ENCODE peak calls at places on chromosomes 2 and 18, in ten cellular contexts. P is K562; T is CD8-positive, alpha-beta memory T cell; K is NCI-H774; W is endothelial cell; R is stomach; V is ovary; G is stimulated activated naive B cell treated with anti-CD40 and anti-IgM and Interleukin-4, amounts not matched to agents 10 μg/mL and 1 μg/mL and 100 μg/mL, for 72 hours; F is nephron progenitor cell; B is stimulated activated CD4-positive, alpha-beta T cell treated with anti-CD3 and anti-CD28 coated beads, TNF-alpha, amount 100 ng/mL, for 1 hour. A is an unnamed sample.

GRCh38 chr18:33606621-33607020 is 28.6 kb downstream of the ASXL3 start:
- DNase-seq in W (no peak), K (no peak), B (no peak), P (no peak), R (no peak), F (no peak), G (no peak), V (no peak), T (no peak), A (no peak)

GRCh38 chr2:150679456-150680120 is 192.1 kb upstream of the RND3 start:
- DNase-seq in V (no peak), F (no peak), W (no peak), P (no peak), R (no peak), T (no peak), G (no peak), B (no peak), K (no peak), A (no peak)

GRCh38 chr2:15943378-15943851 is 3.1 kb downstream of the MYCN start:
- DNase-seq in W (peak), T (no peak), V (peak), B (no peak), P (peak), G (no peak), K (no peak), F (peak), R (peak), A (no peak)

GRCh38 chr2:27875089-27875881 is 14.9 kb downstream of the RBKS start:
- DNase-seq in R (no peak), G (no peak), P (no peak), T (no peak), F (no peak), K (no peak), V (no peak), B (no peak), W (no peak), A (no peak)

GRCh38 chr2:12087175-12087574 is 340.7 kb downstream of the LPIN1 start:
- DNase-seq in V (no peak), G (no peak), T (no peak), R (no peak), P (no peak), K (no peak), W (no peak), F (no peak), B (no peak), A (no peak)

GRCh38 chr18:10197097-10197496 is 257.3 kb upstream of the APCDD1 start:
- DNase-seq in W (no peak), P (no peak), F (no peak), V (no peak), K (no peak), R (no peak), G (no peak), B (no peak), T (no peak), A (no peak)

GRCh38 chr18:69528439-69528838 is 127.8 kb downstream of the DOK6 start:
- DNase-seq in P (no peak), G (no peak), R (no peak), W (no peak), K (no peak), V (no peak), F (no peak), B (no peak), T (no peak), A (no peak)

GRCh38 chr2:195117036-195117435 is 540.0 kb upstream of the SLC39A10 start:
- DNase-seq in T (no peak), G (no peak), B (no peak), W (no peak), K (no peak), V (no peak), P (no peak), R (no peak), F (no peak), A (no peak)

GRCh38 chr2:227653419-227653818 is 13.2 kb upstream of the SCYGR5 start:
- DNase-seq in P (no peak), K (no peak), F (no peak), T (no peak), V (no peak), W (no peak), G (no peak), R (no peak), B (no peak), A (no peak)

GRCh38 chr2:70078384-70078783 is 8.9 kb upstream of the PCBP1 start:
- DNase-seq in W (no peak), G (no peak), K (no peak), V (no peak), P (peak), B (no peak), T (no peak), F (no peak), R (no peak), A (no peak)